ENCODE peak calls at places on chromosomes 11 and 22, in seven cellular contexts. D is CD8-positive, alpha-beta T cell; T is neural progenitor cell; M is endothelial cell of umbilical vein; E is astrocyte of the cerebellum; K is HCT116; G is RWPE2. N is an unnamed sample.

GRCh38 chr11:70824590-70825300 is 426.4 kb downstream of the CTTN start:
- DNase-seq in D (no peak), T (peak), M (no peak), E (no peak), K (no peak), G (no peak), N (no peak)

GRCh38 chr22:38312261-38312800 is 4.9 kb downstream of the CSNK1E start:
- DNase-seq in D (no peak), T (no peak), M (no peak), E (no peak), K (no peak), G (no peak), N (no peak)

GRCh38 chr22:27919943-27920755 is 1.1 kb upstream of the PITPNB start:
- DNase-seq in D (no peak), T (peak), M (peak), E (peak), K (no peak), G (no peak), N (peak)

GRCh38 chr11:12696911-12697581 is 22.8 kb downstream of the TEAD1 start:
- DNase-seq in D (no peak), T (no peak), M (no peak), E (no peak), K (peak), G (no peak), N (peak)

GRCh38 chr11:108122166-108122628 is 830 bp downstream of the ACAT1 start:
- DNase-seq in D (no peak), T (peak), M (no peak), E (no peak), K (no peak), G (no peak), N (peak)

GRCh38 chr11:71548120-71548519 is at the start of gene KRTAP5-9:
- DNase-seq in D (no peak), T (no peak), M (no peak), E (no peak), K (no peak), G (no peak), N (peak)

GRCh38 chr11:117144477-117145392 is 648 bp downstream of the PAFAH1B2 start:
- DNase-seq in D (peak), T (peak), M (peak), E (peak), K (no peak), G (peak), N (peak)

GRCh38 chr22:35445933-35446332 is 46.0 kb downstream of the MCM5 start:
- DNase-seq in D (no peak), T (no peak), M (no peak), E (no peak), K (no peak), G (no peak), N (no peak)

GRCh38 chr11:111379500-111380136 is 543 bp upstream of the POU2AF1 start:
- DNase-seq in D (no peak), T (no peak), M (no peak), E (no peak), K (no peak), G (no peak), N (no peak)

GRCh38 chr22:25395468-25395867 is 169.0 kb upstream of the GRK3 start:
- DNase-seq in D (no peak), T (no peak), M (no peak), E (no peak), K (no peak), G (no peak), N (no peak)

DNA sequence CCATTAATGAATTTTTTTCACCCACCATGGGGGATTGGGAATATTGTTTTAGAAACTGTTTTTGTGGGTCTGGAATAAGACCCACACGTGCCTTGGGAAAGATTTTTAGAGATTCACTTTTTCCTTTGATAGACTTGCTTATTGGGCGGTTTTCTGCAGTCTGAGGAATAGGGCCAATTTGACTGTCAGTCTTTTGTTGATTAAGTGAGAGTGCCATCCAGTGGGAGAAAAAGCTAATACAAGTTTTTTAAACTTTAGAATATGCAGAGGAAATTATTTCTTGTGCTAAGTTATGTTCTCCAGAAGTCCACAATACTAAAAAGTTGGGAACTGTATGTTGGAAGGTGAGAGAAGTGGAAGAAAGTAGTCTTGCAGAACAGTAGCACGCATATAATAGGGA is 56.1 kb downstream of the PRMT3 start:
- DNase-seq in D (no peak), T (peak), M (peak), E (no peak), K (peak), G (no peak), N (no peak)
- TF ChIP-seq CTCF in D (peak), T (peak), M (no peak), E (peak), K (peak), G (peak), N (peak)

GRCh38 chr11:24161587-24161986 is 335.3 kb upstream of the LUZP2 start:
- DNase-seq in D (no peak), T (no peak), M (no peak), E (no peak), K (no peak), G (no peak), N (no peak)

GRCh38 chr11:24153337-24153736 is 343.5 kb upstream of the LUZP2 start:
- DNase-seq in D (no peak), T (no peak), M (no peak), E (no peak), K (no peak), G (no peak), N (no peak)

GRCh38 chr11:24155792-24156191 is 341.1 kb upstream of the LUZP2 start:
- DNase-seq in D (no peak), T (peak), M (no peak), E (no peak), K (no peak), G (no peak), N (peak)
- TF ChIP-seq CTCF in D (no peak), T (peak), M (no peak), E (no peak), K (no peak), G (no peak), N (no peak)

DNA sequence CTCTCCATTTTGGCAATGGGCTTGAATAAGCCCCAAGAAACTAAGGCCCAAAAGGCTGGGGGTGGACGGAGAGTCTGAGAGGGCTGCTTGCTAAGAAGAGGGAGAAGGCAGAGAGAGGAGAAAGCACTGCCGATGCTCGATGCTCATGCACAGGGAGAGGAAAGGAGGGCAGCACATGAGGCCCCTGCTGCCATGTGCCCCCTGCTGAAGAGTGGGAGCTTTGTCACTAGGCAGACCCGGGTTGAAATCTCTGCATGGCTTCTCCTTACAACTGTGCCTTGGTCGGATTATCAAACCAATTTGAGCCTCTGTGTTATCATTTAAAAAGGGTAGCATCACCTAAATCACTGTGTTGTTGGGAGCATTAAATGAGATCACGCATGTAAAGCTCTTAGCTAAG is 330.4 kb downstream of the NXPE2 start:
- DNase-seq in D (no peak), T (no peak), M (no peak), E (no peak), K (no peak), G (no peak), N (no peak)
- TF ChIP-seq CTCF in D (no peak), T (no peak), M (no peak), E (no peak), K (no peak), G (no peak), N (no peak)

GRCh38 chr11:2305140-2305861 is 3.5 kb downstream of the TSPAN32 start:
- DNase-seq in D (peak), T (peak), M (peak), E (no peak), K (no peak), G (peak), N (peak)

GRCh38 chr11:2302844-2303626 is 1.2 kb downstream of the TSPAN32 start:
- DNase-seq in D (no peak), T (no peak), M (no peak), E (no peak), K (no peak), G (no peak), N (no peak)

GRCh38 chr11:2302280-2302843 is 549 bp downstream of the TSPAN32 start:
- DNase-seq in D (no peak), T (no peak), M (no peak), E (no peak), K (no peak), G (peak), N (no peak)

GRCh38 chr11:2304156-2305139 is 2.6 kb downstream of the TSPAN32 start:
- DNase-seq in D (no peak), T (no peak), M (no peak), E (no peak), K (no peak), G (no peak), N (no peak)

DNA sequence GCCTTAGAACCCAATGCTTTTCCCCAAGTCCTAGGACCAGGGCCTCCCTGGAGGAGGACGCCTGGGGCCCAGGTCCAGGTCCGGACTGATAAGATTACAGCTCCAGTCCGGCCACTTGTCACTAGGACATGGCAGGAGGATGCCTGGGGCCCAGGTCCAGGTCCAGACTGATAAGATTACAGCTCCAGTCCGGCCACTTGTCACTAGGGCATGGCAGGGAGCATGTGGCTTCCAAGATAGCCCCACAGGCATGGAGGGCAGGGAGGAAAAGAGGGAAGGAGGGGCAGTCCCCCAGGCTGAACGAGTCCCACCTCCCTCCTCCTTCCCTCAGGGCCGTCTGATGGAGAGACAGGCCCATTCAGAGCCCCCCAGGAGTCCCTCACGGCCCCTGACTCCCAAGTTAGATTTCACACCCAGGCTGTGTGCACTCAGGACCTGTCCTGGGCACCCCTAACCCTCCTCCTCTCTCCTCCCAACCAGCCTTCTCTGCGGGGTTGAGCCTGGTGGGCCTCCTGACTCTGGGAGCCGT is 1.9 kb downstream of the TSPAN32 start:
- DNase-seq in D (no peak), T (no peak), M (no peak), E (no peak), K (no peak), G (no peak), N (peak)
- TF ChIP-seq CTCF in D (no peak), T (no peak), M (no peak), E (no peak), K (no peak), G (no peak), N (no peak)

N was measured in Caco-2.